ENCODE peak calls at places on chromosomes 5 and 9, in four cellular contexts. P is right lobe of liver, O is transverse colon, M is thyroid gland. I is an unnamed sample.

GRCh38 chr9:81898851-81899250 is 29.4 kb upstream of the SPATA31D4 start:
- DNase-seq in M (no peak), P (no peak), O (no peak), I (no peak)

GRCh38 chr9:121281614-121282291 is 13.8 kb downstream of the GSN start:
- DNase-seq in O (peak; percentile 94), P (peak; percentile 72), M (peak; percentile 98), I (peak; percentile 70)

GRCh38 chr9:71349218-71349617 is 227.8 kb upstream of the TRPM3 start:
- DNase-seq in M (no peak), P (no peak), O (no peak), I (no peak)

GRCh38 chr5:92553326-92553725 is 1027.7 kb downstream of the NR2F1-AS1 start:
- DNase-seq in P (no peak), M (no peak), O (no peak), I (no peak)

GRCh38 chr9:77927265-77927664 is 104.3 kb downstream of the GNAQ start:
- DNase-seq in O (no peak), P (no peak), M (no peak), I (no peak)

GRCh38 chr5:122751293-122751753 is 23.6 kb upstream of the SNX2 start:
- DNase-seq in M (no peak), P (no peak), O (no peak), I (no peak)

GRCh38 chr5:168528521-168529360 is at the start of gene FBLL1:
- DNase-seq in M (peak; percentile 39), P (peak; percentile 28), O (no peak), I (peak; percentile 46)

GRCh38 chr5:105503950-105504349 is 1941.4 kb upstream of the NUDT12 start:
- DNase-seq in M (no peak), O (no peak), P (no peak), I (no peak)

GRCh38 chr9:76567086-76567485 is 108.1 kb downstream of the GCNT1 start:
- DNase-seq in O (no peak), M (no peak), P (no peak), I (no peak)

GRCh38 chr9:84970432-84970831 is 300.9 kb downstream of the NTRK2 start:
- DNase-seq in P (no peak), O (peak; percentile 53), M (no peak), I (no peak)

GRCh38 chr5:91166040-91166807 is 216.9 kb downstream of the ARRDC3 start:
- DNase-seq in O (no peak), P (no peak), M (no peak), I (no peak)

GRCh38 chr9:95857122-95857521 is 18.4 kb upstream of the ERCC6L2 start:
- DNase-seq in O (no peak), M (no peak), P (no peak), I (no peak)

GRCh38 chr5:32710335-32710858 is 724 bp upstream of the NPR3 start:
- DNase-seq in P (peak; percentile 48), O (peak; percentile 9), M (peak; percentile 79), I (peak; percentile 43)

GRCh38 chr9:119802621-119803020 is 433.4 kb upstream of the BRINP1 start:
- DNase-seq in O (peak; percentile 11), M (peak; percentile 49), P (no peak), I (no peak)
- TF ChIP-seq POLR2A in O (no peak), M (no peak), P (no peak), I (no peak)

DNA sequence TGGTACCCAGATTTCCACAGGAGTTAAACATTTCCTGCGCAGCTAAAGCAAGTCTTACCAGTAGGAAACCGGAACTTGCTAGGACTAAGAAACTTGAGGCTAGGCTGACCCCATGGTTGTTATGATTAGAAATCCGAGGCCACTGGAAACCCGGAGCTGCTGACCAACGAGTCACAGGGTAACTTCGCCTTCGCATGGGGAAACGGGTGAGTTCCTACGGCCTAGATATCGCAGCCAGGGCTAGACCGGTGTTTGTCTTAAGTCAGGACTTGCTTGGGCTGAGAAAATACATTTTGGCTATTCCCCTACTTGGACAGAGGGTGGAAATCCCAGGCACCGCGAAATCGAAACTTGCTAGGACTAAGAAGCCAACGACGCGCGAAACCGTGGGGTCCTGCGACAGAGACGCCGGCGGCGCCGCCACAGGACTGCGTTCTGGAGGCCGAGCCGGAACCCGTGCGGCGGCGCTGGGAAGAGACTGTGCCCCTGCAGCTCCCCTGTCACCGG is 1.6 kb upstream of the ANXA2R start:
- DNase-seq in P (peak; percentile 76), M (peak; percentile 37), O (peak; percentile 63), I (peak; percentile 82)
- TF ChIP-seq POLR2A in P (no peak), M (no peak), O (peak; percentile 10), I (no peak)

GRCh38 chr5:134396274-134396673 is 15.4 kb downstream of the CDKN2AIPNL start:
- DNase-seq in M (no peak), O (no peak), P (no peak), I (no peak)

GRCh38 chr5:134398609-134399155 is 13.0 kb downstream of the CDKN2AIPNL start:
- DNase-seq in M (no peak), O (no peak), P (peak; percentile 39), I (no peak)

GRCh38 chr5:134397196-134397595 is 14.5 kb downstream of the CDKN2AIPNL start:
- DNase-seq in M (no peak), O (no peak), P (no peak), I (no peak)

GRCh38 chr5:134392301-134392700 is 19.4 kb downstream of the CDKN2AIPNL start:
- DNase-seq in O (no peak), M (no peak), P (no peak), I (no peak)

GRCh38 chr5:134394932-134395331 is 16.7 kb downstream of the CDKN2AIPNL start:
- DNase-seq in O (no peak), P (no peak), M (peak; percentile 85), I (no peak)
- TF ChIP-seq POLR2A in O (no peak), P (no peak), M (no peak), I (no peak)

GRCh38 chr5:14165375-14166091 is 22.4 kb downstream of the TRIO start:
- DNase-seq in M (no peak), P (no peak), O (no peak), I (no peak)
- TF ChIP-seq POLR2A in M (no peak), P (no peak), O (no peak), I (no peak)

GRCh38 chr5:40833712-40834229 is 1.3 kb downstream of the RPL37 start:
- DNase-seq in O (no peak), P (no peak), M (no peak), I (no peak)

GRCh38 chr5:40838076-40838475 is 3.1 kb upstream of the RPL37 start:
- DNase-seq in O (no peak), P (no peak), M (no peak), I (no peak)

GRCh38 chr5:40832345-40832744 is 2.7 kb downstream of the RPL37 start:
- DNase-seq in O (no peak), P (no peak), M (no peak), I (no peak)

GRCh38 chr5:40834391-40834848 is 602 bp downstream of the RPL37 start:
- DNase-seq in O (peak; percentile 29), P (peak; percentile 33), M (peak; percentile 23), I (peak; percentile 86)

GRCh38 chr5:40834849-40835787 is at the start of gene RPL37:
- DNase-seq in P (peak; percentile 96), M (peak; percentile 96), O (peak; percentile 96), I (peak; percentile 98)
- TF ChIP-seq POLR2A in P (peak; percentile 88), M (peak; percentile 2), O (peak; percentile 89), I (peak; percentile 99)

DNA sequence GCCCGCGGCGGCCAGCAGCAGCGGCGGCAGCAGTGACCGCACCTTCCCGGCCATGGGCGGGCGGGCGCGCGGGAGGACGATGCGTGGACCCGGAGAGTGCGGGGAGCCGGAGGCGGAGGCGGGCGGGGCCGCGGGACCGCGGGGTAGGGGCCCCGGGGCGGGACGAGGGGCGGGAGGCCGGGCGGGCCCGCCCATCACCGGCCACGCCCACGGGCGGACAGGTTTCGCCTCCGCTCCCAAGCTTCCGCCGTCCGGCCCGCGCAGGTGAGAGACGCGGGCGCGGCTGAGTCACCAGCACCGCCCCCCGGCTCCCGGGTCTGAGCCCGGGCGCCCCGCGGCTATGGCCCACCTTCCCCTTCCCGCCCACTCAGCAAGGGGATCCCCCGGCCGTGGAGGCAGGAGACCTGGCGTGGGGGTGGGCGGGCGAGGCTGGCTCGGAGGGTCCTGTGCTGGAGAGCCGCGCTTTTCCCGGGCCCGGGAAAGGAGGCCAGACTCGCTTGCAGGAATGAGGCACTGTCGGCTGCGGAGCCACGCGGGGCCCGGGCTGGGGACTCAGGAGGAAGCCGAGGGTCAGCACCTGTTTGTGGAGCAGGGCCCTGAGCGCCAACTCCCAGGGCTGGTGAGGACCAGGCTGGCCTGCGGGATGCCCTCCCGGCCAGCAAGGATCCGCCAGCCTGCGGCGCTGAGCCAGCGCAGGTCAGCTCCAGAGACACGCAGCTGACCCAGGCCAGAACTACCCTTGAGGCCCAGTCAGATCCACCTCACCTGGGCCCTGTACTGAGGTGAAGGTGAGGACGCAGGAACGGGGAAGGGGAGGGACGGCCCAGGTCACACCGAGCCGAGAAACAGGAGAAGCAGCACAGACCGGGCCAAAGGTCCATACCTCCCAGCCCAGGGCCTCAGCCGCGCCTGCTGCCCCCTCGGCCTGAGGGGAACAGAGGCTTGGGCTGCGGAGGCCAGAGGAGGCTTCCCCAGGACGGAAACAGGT is at the start of gene ENTPD2:
- DNase-seq in O (peak; percentile 87), P (peak; percentile 82), M (peak; percentile 65), I (no peak)
- TF ChIP-seq POLR2A in O (peak; percentile 78), P (peak; percentile 64), M (no peak), I (no peak)

DNA sequence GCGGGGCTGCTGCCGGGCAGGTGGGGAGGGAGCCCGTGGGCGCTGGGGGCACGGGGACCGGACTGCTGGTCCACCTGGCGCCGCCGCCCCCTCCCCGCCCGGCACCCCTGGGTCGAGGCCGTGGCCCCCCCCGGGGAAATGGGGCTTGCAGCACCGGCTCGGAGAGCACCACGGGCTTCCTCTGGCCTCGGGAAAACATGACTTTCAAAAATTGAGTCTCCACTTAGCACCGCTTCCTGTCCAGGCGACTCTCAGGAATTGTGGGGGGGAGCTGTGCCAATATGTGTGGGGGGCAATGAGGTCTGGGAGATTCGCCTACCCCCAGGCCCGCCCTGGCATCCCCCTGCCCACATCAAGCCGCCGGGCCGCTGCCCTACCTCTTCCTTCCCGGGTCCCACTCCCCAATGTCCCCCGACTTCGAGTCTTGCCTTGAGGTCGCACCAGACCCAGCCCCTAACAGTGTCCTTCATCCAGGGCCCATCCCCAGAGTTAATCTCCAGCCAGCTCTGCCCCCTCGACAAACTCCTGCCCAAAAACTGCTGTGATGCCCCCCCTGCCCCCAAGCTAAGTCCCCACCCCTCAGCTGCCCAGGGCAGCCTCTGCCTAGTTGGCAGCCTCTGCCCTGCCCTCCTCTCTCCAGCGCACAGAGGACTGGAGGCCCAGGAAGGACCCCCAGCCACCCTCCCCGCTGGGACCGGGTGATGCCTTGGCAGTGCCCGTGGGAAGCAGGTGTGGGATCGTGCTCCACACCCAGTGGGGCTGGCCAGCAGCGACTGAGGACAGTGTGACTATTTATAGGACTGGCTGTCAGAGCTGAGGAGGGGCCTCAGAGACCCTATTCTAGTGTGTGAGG is 3.9 kb downstream of the EGFL7 start:
- DNase-seq in P (peak; percentile 37), M (no peak), O (no peak), I (no peak)
- TF ChIP-seq POLR2A in P (no peak), M (no peak), O (no peak), I (no peak)

GRCh38 chr5:37247496-37247895 is 1.7 kb downstream of the CPLANE1 start:
- DNase-seq in O (no peak), P (no peak), M (no peak), I (no peak)

GRCh38 chr5:37247036-37247435 is 2.1 kb downstream of the CPLANE1 start:
- DNase-seq in M (no peak), O (no peak), P (no peak), I (no peak)

GRCh38 chr5:37248387-37248969 is 698 bp downstream of the CPLANE1 start:
- DNase-seq in M (no peak), O (no peak), P (no peak), I (no peak)

GRCh38 chr5:37249820-37250175 is 622 bp upstream of the CPLANE1 start:
- DNase-seq in M (peak; percentile 65), O (no peak), P (no peak), I (no peak)

GRCh38 chr5:37248970-37249819 is at the start of gene CPLANE1:
- DNase-seq in M (peak; percentile 87), P (peak; percentile 83), O (peak; percentile 72), I (peak; percentile 76)
- TF ChIP-seq POLR2A in M (peak; percentile 18), P (peak; percentile 63), O (peak; percentile 68), I (peak; percentile 44)